ENCODE peak calls at places on chromosomes 1 and 21, in seven cellular contexts. J, C, K, N, P, R and Q are unnamed samples.

GRCh38 chr1:205936846-205937707 is 6.2 kb downstream of the SLC26A9 start:
- DNase-seq in N (peak), J (no peak), C (no peak), R (no peak), K (no peak), P (peak), Q (no peak)

GRCh38 chr1:156704166-156704711 is 1.1 kb downstream of the CRABP2 start:
- DNase-seq in J (no peak), K (no peak), N (no peak), R (no peak), P (no peak), C (no peak), Q (no peak)

GRCh38 chr21:40208206-40208950 is 341.1 kb downstream of the PCP4 start:
- DNase-seq in K (no peak), P (no peak), J (no peak), R (no peak), N (no peak), C (no peak), Q (no peak)

GRCh38 chr1:53967409-53968124 is 21.4 kb downstream of the LRRC42 start:
- DNase-seq in P (no peak), C (no peak), R (no peak), N (peak), K (no peak), J (no peak), Q (no peak)

GRCh38 chr1:233972951-233973635 is 68.6 kb downstream of the SLC35F3 start:
- DNase-seq in K (no peak), N (no peak), J (no peak), P (no peak), C (no peak), R (no peak), Q (no peak)

GRCh38 chr1:40384887-40385286 is 11.4 kb downstream of the SMAP2 start:
- DNase-seq in J (no peak), N (no peak), P (no peak), K (no peak), R (no peak), C (no peak), Q (no peak)

GRCh38 chr1:50774759-50775351 is 185.2 kb downstream of the FAF1 start:
- DNase-seq in J (no peak), K (no peak), N (peak), P (peak), C (no peak), R (no peak), Q (no peak)

GRCh38 chr21:33116669-33117267 is 46.8 kb downstream of the OLIG1 start:
- DNase-seq in R (no peak), K (no peak), N (no peak), P (no peak), J (no peak), C (no peak), Q (no peak)

GRCh38 chr21:44709426-44710293 is 1.7 kb downstream of the TSPEAR start:
- DNase-seq in C (no peak), P (peak), J (no peak), K (peak), R (peak), N (no peak), Q (no peak)

GRCh38 chr21:41598561-41599511 is 90.9 kb upstream of the TMPRSS2 start:
- DNase-seq in C (no peak), P (no peak), N (no peak), J (peak), R (peak), K (no peak), Q (peak)

GRCh38 chr1:156319664-156320063 is 18.4 kb downstream of the CCT3 start:
- DNase-seq in C (no peak), N (peak), P (peak), J (no peak), R (no peak), K (no peak), Q (no peak)

GRCh38 chr1:25617626-25618432 is 1.2 kb downstream of the MAN1C1 start:
- DNase-seq in P (no peak), R (no peak), K (peak), J (peak), C (no peak), N (no peak), Q (no peak)

DNA sequence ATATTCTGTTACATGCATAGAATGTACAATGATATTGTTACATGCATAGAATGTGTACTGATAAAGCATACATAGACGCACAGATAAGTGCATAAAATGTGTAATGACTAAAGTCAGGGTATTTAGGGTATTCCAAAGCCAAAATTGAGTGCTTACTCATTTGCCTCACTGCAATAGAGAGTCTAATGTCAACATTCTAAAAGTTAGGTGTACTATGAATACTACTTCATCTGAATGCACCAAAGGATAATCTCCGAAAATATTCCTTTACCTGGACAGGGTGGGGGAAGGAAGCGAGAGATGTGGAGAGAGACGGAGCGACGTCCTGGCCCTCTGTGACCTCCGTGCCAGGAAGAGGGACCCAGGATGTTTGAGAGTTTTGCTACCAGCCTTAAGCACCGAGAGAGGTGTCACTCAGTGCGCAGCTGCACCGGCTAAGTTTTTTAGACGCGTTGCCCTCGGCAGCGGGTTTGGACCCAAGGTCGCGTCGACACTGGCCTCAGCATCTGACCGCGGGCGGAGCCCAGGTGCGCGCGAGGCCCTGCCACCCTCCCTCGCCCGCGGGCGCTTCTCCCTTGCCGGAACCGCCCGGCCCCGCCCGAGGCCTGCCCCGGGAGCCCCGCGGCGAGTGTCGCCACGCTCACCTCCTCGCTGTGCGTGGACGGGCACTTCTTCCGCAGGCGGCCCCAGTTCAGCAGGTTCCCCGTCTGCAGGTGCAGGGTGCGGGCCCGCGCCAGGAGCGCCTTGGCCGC is 660 bp downstream of the GCLM start:
- DNase-seq in R (no peak), C (peak), K (peak), J (peak), N (peak), P (no peak), Q (peak)
- TF ChIP-seq POLR2A in R (no peak), C (no peak), K (no peak), J (no peak), N (peak), P (no peak), Q (no peak)

GRCh38 chr1:109239580-109240068 is 9.7 kb upstream of the CELSR2 start:
- DNase-seq in K (no peak), N (peak), J (no peak), P (peak), R (no peak), C (no peak), Q (peak)

GRCh38 chr1:109241841-109242301 is 7.5 kb upstream of the CELSR2 start:
- DNase-seq in C (no peak), N (no peak), K (no peak), P (no peak), R (no peak), J (no peak), Q (no peak)

GRCh38 chr1:109241344-109241743 is 8.0 kb upstream of the CELSR2 start:
- DNase-seq in R (no peak), J (no peak), C (no peak), P (no peak), N (no peak), K (no peak), Q (no peak)

GRCh38 chr1:109239047-109239579 is 10.2 kb upstream of the CELSR2 start:
- DNase-seq in J (no peak), R (no peak), C (no peak), K (no peak), P (no peak), N (no peak), Q (no peak)

DNA sequence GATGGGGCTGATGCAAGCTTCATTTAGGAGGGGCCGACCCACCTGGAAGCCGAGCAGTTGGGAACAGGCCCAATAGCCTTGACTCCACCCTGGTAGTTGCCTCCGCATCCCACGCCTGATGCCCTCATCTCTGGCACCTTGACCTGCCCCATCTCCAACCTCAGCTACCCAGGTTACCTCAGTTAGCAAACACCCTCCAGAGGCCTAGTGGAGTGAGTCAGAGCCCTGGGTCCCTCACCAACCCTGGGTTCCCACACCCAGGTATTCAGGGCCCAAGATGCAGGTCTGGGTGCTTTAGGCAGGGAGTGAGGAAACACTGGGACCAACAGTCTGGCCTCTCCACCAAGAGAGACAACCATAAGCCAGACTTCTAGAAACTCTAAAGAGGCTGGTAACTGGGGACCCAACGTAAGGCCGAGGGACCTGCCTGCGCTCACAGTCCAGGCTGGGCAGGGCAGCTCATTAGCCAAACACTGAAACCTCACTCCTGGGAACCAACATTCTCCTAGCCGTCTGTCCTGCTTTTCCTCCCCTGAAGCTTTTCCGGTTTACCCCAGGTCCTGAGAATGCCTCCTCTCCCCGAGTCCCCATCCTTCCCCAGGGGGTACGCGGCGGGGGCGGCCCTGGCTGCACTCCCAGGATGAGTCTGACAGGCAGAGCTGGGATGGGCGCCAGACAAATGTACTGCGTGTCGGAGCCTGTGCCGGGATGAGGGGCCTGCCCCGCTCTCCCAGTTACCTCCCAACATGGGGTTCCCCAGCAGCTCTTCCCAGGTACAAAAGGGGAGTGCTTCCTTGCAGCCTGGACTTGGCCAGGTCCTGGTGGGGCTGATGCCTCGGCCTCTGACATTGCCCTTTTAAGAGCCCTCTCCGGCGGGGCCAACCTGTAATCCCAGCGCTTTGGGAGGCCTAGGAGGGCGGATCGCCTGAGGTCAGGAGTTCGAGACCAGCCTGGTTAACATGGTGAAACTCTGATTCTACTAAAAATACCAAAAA is 8.9 kb upstream of the CELSR2 start:
- DNase-seq in C (peak), N (no peak), P (peak), R (peak), J (no peak), K (peak), Q (peak)
- H3K4me3 ChIP-seq in C (no peak), N (no peak), P (no peak), R (peak), J (no peak), K (no peak), Q (no peak)

DNA sequence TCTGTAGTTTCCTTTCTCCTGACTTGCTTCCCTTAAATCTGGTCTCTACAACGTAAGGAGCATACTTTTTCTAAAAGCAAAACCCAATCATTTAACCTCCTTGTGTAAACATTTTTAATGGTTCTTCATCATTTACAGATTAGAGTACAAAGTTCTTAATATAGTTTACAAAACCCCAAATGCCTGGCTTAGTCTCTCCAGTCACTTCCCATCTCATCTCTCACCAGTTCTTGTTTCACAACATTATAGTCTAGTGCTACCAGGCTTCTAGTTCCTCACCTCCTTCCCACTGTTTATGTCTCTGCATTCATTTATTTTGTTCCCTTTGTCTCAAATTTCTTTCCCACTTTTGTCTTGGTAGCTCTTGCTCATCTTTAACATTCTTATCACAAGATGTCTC is 168.4 kb downstream of the FASLG start:
- DNase-seq in C (no peak), R (no peak), N (no peak), K (no peak), P (peak), J (no peak), Q (no peak)
- H3K27ac ChIP-seq in C (peak), R (peak), N (no peak), K (no peak), P (peak), J (no peak), Q (no peak)

DNA sequence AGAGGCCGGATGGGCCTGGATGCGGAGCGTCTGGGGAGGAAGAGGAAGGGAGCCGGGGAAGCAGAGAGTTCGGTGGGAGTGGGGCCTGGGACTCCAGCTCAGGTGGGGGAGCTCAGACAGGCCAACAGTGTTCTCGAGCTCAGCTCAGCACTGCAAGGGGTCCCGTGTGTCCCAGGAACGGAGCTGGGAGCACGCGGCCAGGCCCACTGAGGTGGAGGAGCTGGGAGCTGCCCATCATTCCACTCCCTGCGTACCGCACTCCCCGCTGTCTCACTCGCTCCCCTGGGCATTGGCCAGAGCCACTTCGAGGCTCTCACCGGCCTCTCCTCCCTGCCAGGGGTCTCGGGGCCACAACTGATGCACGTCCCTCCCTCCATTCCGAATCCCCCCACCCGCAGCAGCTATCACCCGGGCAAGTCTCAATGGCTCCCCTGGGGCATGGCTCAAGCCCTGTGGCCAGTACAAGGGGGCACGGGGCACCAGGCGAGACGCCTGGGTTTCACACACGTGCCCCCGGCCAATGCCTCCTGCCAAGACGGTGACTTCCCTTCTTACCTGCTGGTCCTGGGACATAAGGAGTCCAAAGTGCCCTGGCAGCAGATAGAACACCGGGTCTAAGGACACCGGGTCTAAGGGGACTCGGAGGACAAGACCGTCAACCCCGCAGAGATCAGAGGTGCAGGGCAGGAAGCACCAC is 30.3 kb upstream of the COL6A2 start:
- DNase-seq in C (no peak), J (no peak), R (peak), N (no peak), K (peak), P (no peak), Q (no peak)
- TF ChIP-seq POLR2A in C (no peak), J (no peak), R (no peak), N (no peak), K (no peak), P (no peak), Q (no peak)

DNA sequence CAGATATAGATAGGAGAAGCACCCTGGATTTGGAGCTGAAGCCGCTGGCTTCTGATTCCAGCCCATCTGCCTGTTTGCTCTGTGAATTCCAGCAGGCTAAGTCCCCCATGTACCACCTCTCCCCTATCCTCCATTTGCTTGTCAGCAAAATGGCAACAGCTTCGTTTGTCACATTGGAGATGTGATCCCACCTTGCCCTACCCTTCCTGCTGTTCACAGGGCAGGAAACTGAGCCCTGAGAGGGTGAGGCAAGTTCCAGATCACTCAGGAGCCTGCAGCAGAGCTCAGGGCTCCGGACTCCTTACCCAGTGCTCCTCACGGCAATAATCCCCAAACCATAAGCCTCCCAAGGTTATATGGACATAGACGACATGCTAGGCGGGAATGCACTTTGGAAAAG is 14.9 kb downstream of the SLC2A1 start:
- DNase-seq in K (no peak), N (no peak), J (no peak), R (no peak), C (no peak), P (no peak), Q (no peak)
- H3K4me3 ChIP-seq in K (no peak), N (no peak), J (no peak), R (no peak), C (no peak), P (no peak), Q (no peak)

GRCh38 chr1:214419650-214420049 is 131.8 kb downstream of the PTPN14 start:
- DNase-seq in N (no peak), C (no peak), P (no peak), K (no peak), J (no peak), R (no peak), Q (no peak)

GRCh38 chr1:214420341-214420740 is 131.1 kb downstream of the PTPN14 start:
- DNase-seq in N (no peak), P (no peak), R (no peak), K (no peak), C (no peak), J (no peak), Q (no peak)

GRCh38 chr1:214420833-214421232 is 130.6 kb downstream of the PTPN14 start:
- DNase-seq in R (no peak), N (no peak), J (no peak), C (no peak), P (no peak), K (no peak), Q (no peak)

GRCh38 chr1:214423045-214423444 is 128.4 kb downstream of the PTPN14 start:
- DNase-seq in N (no peak), K (no peak), C (no peak), J (no peak), R (no peak), P (no peak), Q (no peak)

GRCh38 chr1:214422137-214422671 is 129.2 kb downstream of the PTPN14 start:
- DNase-seq in P (peak), K (no peak), C (no peak), N (no peak), R (no peak), J (no peak), Q (no peak)
- H3K27ac ChIP-seq in P (no peak), K (no peak), C (no peak), N (no peak), R (no peak), J (no peak), Q (no peak)